ENCODE peak calls at places on chromosomes 12 and 14, in six cellular contexts. K is H1, Y is endothelial cell of umbilical vein, A is HCT116, C is PC-3, Z is fibroblast of lung. B is an unnamed sample.

GRCh38 chr12:132243596-132244289 is 85.6 kb downstream of the GALNT9 start:
- DNase-seq in K (no peak), Y (no peak), A (no peak), C (no peak), Z (no peak), B (no peak)

GRCh38 chr12:69875416-69875815 is 50.4 kb downstream of the MYRFL start:
- DNase-seq in K (no peak), Y (no peak), A (no peak), C (no peak), Z (peak; percentile 14), B (no peak)

GRCh38 chr14:22610931-22611330 is 12.8 kb downstream of the ABHD4 start:
- DNase-seq in K (no peak), Y (no peak), A (no peak), C (no peak), Z (no peak), B (no peak)

GRCh38 chr12:65881348-65881961 is 57.2 kb downstream of the HMGA2 start:
- DNase-seq in K (no peak), Y (no peak), A (no peak), C (no peak), Z (peak; percentile 94), B (no peak)

GRCh38 chr14:92556255-92556741 is 42.7 kb downstream of the RIN3 start:
- DNase-seq in K (no peak), Y (no peak), A (no peak), C (no peak), Z (no peak), B (no peak)

GRCh38 chr12:84701966-84702365 is 210.6 kb downstream of the SLC6A15 start:
- DNase-seq in K (no peak), Y (peak; percentile 1), A (no peak), C (peak; percentile 56), Z (peak; percentile 16), B (no peak)

GRCh38 chr14:73728106-73729014 is 14.2 kb upstream of the PNMA1 start:
- DNase-seq in K (peak; percentile 97), Y (peak; percentile 88), A (peak; percentile 61), C (peak; percentile 88), Z (peak; percentile 78), B (no peak)

GRCh38 chr12:88399811-88400210 is 180.5 kb downstream of the KITLG start:
- DNase-seq in K (no peak), Y (no peak), A (no peak), C (peak; percentile 75), Z (no peak), B (no peak)

GRCh38 chr12:14834502-14834901 is 8.8 kb downstream of the ART4 start:
- DNase-seq in K (no peak), Y (no peak), A (no peak), C (no peak), Z (no peak), B (no peak)

GRCh38 chr12:12719496-12719895 is 2.3 kb downstream of the CDKN1B start:
- DNase-seq in K (no peak), Y (peak; percentile 68), A (no peak), C (peak; percentile 16), Z (peak; percentile 43), B (no peak)

GRCh38 chr12:92462049-92462448 is 240.7 kb upstream of the PLEKHG7 start:
- DNase-seq in K (no peak), Y (no peak), A (no peak), C (no peak), Z (no peak), B (no peak)

GRCh38 chr12:43210437-43211197 is 341.4 kb downstream of the ADAMTS20 start:
- DNase-seq in K (no peak), Y (peak; percentile 16), A (no peak), C (peak; percentile 31), Z (peak; percentile 24), B (no peak)

GRCh38 chr14:103256406-103256805 is 77.6 kb upstream of the EIF5 start:
- DNase-seq in K (peak; percentile 28), Y (no peak), A (no peak), C (no peak), Z (no peak), B (no peak)

GRCh38 chr12:1170411-1170810 is 179.4 kb downstream of the ERC1 start:
- DNase-seq in K (no peak), Y (no peak), A (no peak), C (no peak), Z (no peak), B (no peak)

GRCh38 chr12:27772328-27773049 is 7.5 kb upstream of the KLHL42 start:
- DNase-seq in K (no peak), Y (peak; percentile 56), A (no peak), C (peak; percentile 97), Z (no peak), B (no peak)

GRCh38 chr14:30728471-30728870 is 106.4 kb downstream of the SCFD1 start:
- DNase-seq in K (no peak), Y (no peak), A (no peak), C (no peak), Z (no peak), B (no peak)

GRCh38 chr12:18683603-18684002 is 54.2 kb downstream of the PLCZ1 start:
- DNase-seq in K (no peak), Y (no peak), A (no peak), C (peak; percentile 45), Z (peak; percentile 5), B (peak; percentile 35)

GRCh38 chr12:116306536-116306935 is 29.0 kb upstream of the MED13L start:
- DNase-seq in K (no peak), Y (no peak), A (no peak), C (no peak), Z (no peak), B (no peak)

GRCh38 chr14:74952195-74952665 is 3.2 kb downstream of the PGF start:
- DNase-seq in K (no peak), Y (no peak), A (no peak), C (no peak), Z (no peak), B (no peak)

GRCh38 chr12:101925352-101925751 is 48.0 kb downstream of the DRAM1 start:
- DNase-seq in K (no peak), Y (no peak), A (no peak), C (peak; percentile 14), Z (peak; percentile 94), B (peak; percentile 15)

GRCh38 chr14:103104654-103105511 is 10.4 kb downstream of the EXOC3L4 start:
- DNase-seq in K (peak; percentile 93), Y (no peak), A (no peak), C (peak; percentile 82), Z (peak; percentile 69), B (no peak)

GRCh38 chr14:74848768-74849167 is 27.2 kb downstream of the PROX2 start:
- DNase-seq in K (no peak), Y (no peak), A (no peak), C (no peak), Z (no peak), B (no peak)

DNA sequence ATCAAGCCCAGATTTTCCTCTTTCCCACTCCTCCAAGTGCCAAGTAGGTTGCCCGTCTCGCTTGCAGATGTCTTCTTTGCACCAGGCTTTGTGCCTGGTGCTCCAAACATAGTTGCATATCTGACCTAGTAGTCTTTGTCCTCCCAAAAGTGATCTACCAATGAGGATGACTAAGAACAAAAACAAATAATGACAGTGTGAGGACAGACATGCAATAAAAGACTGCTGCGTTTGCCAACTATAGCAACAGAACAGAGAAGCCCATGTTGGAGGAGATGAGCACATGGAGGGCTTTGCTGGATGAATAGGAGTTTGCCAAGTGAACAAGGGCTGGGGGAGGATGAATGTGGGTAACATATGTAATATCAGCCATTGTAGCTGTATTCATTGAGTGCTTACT is 15.6 kb downstream of the DTX1 start:
- DNase-seq in K (no peak), Y (no peak), A (no peak), C (peak; percentile 60), Z (no peak), B (no peak)
- H3K4me1 ChIP-seq in K (peaks cover 8% of the 10 kb centered on the region), Y (no peaks in the 10 kb centered on the region), A (no peaks in the 10 kb centered on the region), C (peaks cover 7% of the 10 kb centered on the region), Z (no peaks in the 10 kb centered on the region), B (no peaks in the 10 kb centered on the region)

DNA sequence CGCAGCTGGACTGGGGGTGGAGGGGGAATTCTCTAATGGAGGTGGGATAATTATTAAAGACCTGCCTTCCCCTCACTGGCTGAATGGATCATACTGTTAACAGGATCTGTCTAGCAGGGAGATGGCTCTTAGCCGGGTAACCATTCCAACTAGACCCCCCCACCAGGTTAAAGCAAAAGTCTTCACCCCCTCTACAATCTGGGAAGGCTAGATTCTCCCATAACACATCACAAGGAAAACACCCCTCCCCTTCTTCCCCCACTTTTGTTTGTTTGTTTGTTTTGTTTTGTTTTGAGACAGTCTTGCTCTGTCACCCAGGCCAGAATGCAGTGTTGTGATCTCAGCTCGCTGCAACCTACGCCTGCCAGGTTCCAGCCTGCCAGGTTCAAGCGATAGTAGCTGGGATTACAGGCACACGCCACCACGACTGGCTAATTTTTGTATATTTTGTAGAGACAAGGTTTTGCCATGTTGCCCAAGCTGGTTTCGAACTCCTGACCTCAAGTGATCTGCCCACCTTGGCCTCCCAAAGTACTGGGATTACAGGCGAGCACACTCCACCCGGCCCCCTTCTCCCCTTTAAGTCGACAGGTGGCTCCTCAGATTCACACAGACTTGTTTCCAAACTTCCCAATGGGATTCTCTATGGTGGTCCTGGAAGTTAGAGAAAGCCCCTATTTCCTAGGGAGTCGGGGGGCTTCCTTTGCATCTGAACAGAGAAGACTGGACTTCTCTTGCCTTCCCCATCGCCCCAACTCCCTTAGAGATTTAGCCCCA is 3.5 kb upstream of the BAZ2A start:
- DNase-seq in K (no peak), Y (no peak), A (no peak), C (no peak), Z (no peak), B (no peak)
- H3K27ac ChIP-seq in K (no peak overlapping the region), Y (no peak overlapping the region), A (peak overlapping the region; percentile 88), C (no peak overlapping the region), Z (no peak overlapping the region), B (peak overlapping the region; percentile 93)

GRCh38 chr14:94175403-94176146 is 1.5 kb downstream of the PPP4R4 start:
- DNase-seq in K (no peak), Y (no peak), A (no peak), C (no peak), Z (no peak), B (no peak)
- TF ChIP-seq EZH2 in K (no peak), Y (peak; percentile 61), A (no peak), C (no peak), Z (peak; percentile 84), B (no peak)

GRCh38 chr14:24404814-24405213 is 6.0 kb downstream of the NYNRIN start:
- DNase-seq in K (no peak), Y (no peak), A (no peak), C (no peak), Z (no peak), B (no peak)
- H3K4me1 ChIP-seq in K (no peaks in the 10 kb centered on the region), Y (peaks cover 20% of the 10 kb centered on the region), A (no peaks in the 10 kb centered on the region), C (peaks cover 5% of the 10 kb centered on the region), Z (peaks cover 7% of the 10 kb centered on the region), B (peaks cover 6% of the 10 kb centered on the region)

B was measured in keratinocyte.